ENCODE peak calls at places on chromosome 2, in six cellular contexts. Q is stomach, E is AG04450, C is endothelial cell, T is GM13976, U is astrocyte of the spinal cord. O is an unnamed sample.

GRCh38 chr2:144083211-144083610 is 436.7 kb downstream of the ZEB2 start:
- DNase-seq in E (no peak), U (peak), T (no peak), Q (no peak), C (no peak), O (no peak)

GRCh38 chr2:131445896-131446295 is 30.0 kb upstream of the TUBA3D start:
- DNase-seq in E (no peak), Q (no peak), U (no peak), T (no peak), C (no peak), O (no peak)

GRCh38 chr2:62568074-62568473 is 62.1 kb upstream of the TMEM17 start:
- DNase-seq in C (no peak), T (no peak), E (no peak), U (no peak), Q (no peak), O (no peak)

GRCh38 chr2:20611077-20611843 is 39.6 kb downstream of the HS1BP3 start:
- DNase-seq in T (no peak), Q (peak), E (peak), C (peak), U (peak), O (peak)

GRCh38 chr2:101570121-101570520 is 95.2 kb upstream of the RFX8 start:
- DNase-seq in T (no peak), U (no peak), C (no peak), E (no peak), Q (no peak), O (no peak)

GRCh38 chr2:212488611-212489010 is 50.0 kb downstream of the ERBB4 start:
- DNase-seq in C (no peak), Q (no peak), E (no peak), U (no peak), T (no peak), O (no peak)

GRCh38 chr2:14358774-14359173 is 273.7 kb upstream of the LRATD1 start:
- DNase-seq in T (no peak), U (no peak), C (no peak), E (no peak), Q (no peak), O (no peak)

GRCh38 chr2:128492966-128493811 is 174.5 kb upstream of the HS6ST1 start:
- DNase-seq in U (no peak), Q (peak), C (no peak), E (no peak), T (no peak), O (no peak)

GRCh38 chr2:159186462-159186861 is 100.0 kb downstream of the WDSUB1 start:
- DNase-seq in C (no peak), U (no peak), E (no peak), T (no peak), Q (no peak), O (no peak)

GRCh38 chr2:100831831-100832230 is 11.9 kb downstream of the NPAS2 start:
- DNase-seq in T (no peak), C (no peak), Q (no peak), E (no peak), U (no peak), O (no peak)

GRCh38 chr2:146131048-146131447 is 1611.1 kb upstream of the ZEB2 start:
- DNase-seq in Q (no peak), C (no peak), E (no peak), U (no peak), T (no peak), O (no peak)

GRCh38 chr2:238104521-238105311 is 4.6 kb downstream of the ESPNL start:
- DNase-seq in Q (no peak), E (no peak), T (no peak), C (no peak), U (no peak), O (no peak)

GRCh38 chr2:200658278-200658864 is 72.6 kb downstream of the AOX1 start:
- DNase-seq in U (no peak), C (no peak), E (no peak), T (no peak), Q (no peak), O (no peak)

GRCh38 chr2:63875758-63876710 is 34.3 kb downstream of the UGP2 start:
- DNase-seq in Q (no peak), T (no peak), E (no peak), U (no peak), C (no peak), O (no peak)

GRCh38 chr2:121073320-121074210 is 211.4 kb downstream of the TFCP2L1 start:
- DNase-seq in T (no peak), Q (no peak), E (no peak), U (no peak), C (no peak), O (no peak)

GRCh38 chr2:7704296-7704865 is 787.2 kb downstream of the RNF144A start:
- DNase-seq in E (no peak), U (no peak), Q (no peak), C (no peak), T (no peak), O (no peak)

GRCh38 chr2:218000137-218000536 is 2.7 kb downstream of the TNS1 start:
- DNase-seq in T (no peak), E (peak), Q (no peak), U (peak), C (no peak), O (no peak)

GRCh38 chr2:240670402-240670801 is 12.3 kb downstream of the AQP12B start:
- DNase-seq in T (no peak), C (no peak), Q (no peak), U (no peak), E (no peak), O (no peak)

GRCh38 chr2:98709530-98709929 is 21.4 kb downstream of the MGAT4A start:
- DNase-seq in Q (peak), C (no peak), E (no peak), U (no peak), T (no peak), O (no peak)

GRCh38 chr2:43098539-43098938 is 127.9 kb downstream of the ZFP36L2 start:
- DNase-seq in U (no peak), T (no peak), E (no peak), C (no peak), Q (no peak), O (no peak)

GRCh38 chr2:186949716-186950256 is 100.8 kb upstream of the ZSWIM2 start:
- DNase-seq in E (no peak), Q (no peak), U (no peak), C (no peak), T (no peak), O (no peak)

DNA sequence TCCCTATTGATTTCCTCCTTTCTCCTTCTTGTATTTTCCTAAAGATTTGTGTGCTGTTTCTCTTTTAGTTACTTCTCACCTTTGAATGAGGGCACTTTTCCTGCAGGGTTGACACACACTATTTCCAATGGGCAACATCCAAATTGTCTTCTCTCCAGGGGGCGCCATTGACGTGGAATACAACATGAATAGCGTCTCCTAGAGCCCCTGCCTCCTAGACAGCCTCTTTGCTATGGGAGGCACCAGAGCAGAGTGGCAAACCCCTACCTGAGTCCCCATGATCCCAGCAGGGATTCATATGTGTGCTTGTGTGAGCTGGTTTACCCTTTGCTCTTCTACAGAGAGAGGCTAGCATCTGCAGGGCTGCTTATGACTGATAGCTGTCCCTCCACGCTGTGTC is 61.3 kb upstream of the ITSN2 start:
- DNase-seq in U (peak), C (peak), T (peak), Q (peak), E (no peak), O (peak)
- TF ChIP-seq CTCF in U (peak), C (peak), T (peak), Q (no peak), E (peak), O (peak)

DNA sequence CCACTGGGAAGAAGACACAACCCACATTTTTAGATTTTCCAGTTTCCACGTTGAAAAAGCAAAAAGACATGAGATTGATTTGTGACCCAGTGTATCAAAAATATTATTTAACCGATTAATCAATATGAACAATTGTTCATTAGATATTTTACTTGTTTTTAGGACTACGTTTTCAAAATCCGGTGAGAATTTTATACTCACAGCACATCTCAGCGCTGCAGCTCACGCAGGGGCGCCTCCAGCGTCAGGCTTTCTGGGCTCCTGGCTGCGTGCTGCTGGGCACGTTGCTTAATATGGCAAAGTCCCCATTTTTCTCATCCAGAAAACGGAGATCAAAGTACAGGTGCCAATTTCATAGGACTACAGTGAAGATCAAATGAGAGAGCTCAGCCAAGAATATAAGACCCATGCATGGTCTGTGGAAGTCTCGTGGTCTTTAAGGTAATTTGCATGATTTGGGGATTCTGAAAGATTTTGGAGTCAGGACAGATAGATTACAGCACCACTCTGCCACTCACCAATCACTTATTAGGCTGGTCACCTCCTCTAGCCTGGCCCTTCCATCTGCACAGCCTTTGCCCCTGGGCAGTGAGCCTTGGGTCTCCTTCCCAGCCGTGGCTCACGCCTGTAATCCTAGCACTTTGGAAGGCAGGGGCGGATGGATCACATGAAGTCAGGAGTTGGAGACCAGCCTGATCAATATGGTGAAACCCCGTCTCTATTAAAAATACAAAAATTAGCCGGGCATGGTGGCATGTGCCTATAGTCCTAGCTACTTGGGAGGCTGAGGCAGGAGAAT is 36.2 kb downstream of the PTPN18 start:
- DNase-seq in E (no peak), U (no peak), C (no peak), Q (no peak), T (no peak), O (no peak)
- TF ChIP-seq CTCF in E (peak), U (no peak), C (no peak), Q (no peak), T (no peak), O (no peak)

DNA sequence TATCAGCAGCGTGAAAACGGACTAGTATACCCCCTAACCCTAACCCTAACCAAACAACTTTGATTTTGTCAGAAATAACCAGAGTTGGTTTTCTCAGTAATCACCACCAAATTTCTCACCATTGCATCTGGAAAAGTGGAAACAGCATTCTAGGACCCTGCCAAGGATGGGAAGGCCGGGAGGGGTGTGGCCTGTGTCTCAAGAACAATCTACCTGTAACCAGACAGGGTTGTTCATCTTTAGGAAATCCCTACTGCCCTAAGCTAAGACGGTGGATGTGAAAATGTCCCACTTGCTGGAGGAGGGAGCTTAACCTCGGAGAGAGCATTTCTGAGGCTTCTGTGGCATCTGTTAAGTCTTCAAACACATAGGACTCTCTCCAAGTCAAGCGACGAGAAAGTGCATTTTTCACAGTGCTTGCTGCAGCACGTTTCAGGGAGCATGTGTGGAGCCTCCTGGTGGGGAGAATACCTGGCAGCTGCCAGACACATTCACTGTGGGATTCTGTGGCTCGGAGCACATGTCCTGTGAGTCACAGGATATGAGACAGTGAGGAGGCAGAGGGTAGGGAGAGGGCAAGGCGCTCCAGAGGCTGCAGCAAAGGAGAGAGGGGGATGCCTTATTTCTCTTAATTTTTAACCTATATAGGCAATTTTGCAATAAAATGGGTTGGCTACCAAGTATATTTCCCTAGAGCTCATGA is 207.5 kb downstream of the SPP2 start:
- DNase-seq in U (peak), E (peak), Q (peak), C (peak), T (no peak), O (peak)
- TF ChIP-seq CTCF in U (peak), E (peak), Q (no peak), C (no peak), T (no peak), O (no peak)

GRCh38 chr2:75007819-75008218 is 49.4 kb downstream of the POLE4 start:
- DNase-seq in T (no peak), C (no peak), Q (no peak), U (no peak), E (no peak), O (peak)
- TF ChIP-seq CTCF in T (no peak), C (no peak), Q (no peak), U (no peak), E (no peak), O (no peak)